ENCODE peak calls at places on chromosome 1, in seven cellular contexts. C, O, M, T, S, I and K are unnamed samples. For H3K4me1, the result is how much of the 10 kb centered on the place peaks cover.

GRCh38 chr1:215475719-215476525 is 91.2 kb upstream of the KCTD3 start:
- DNase-seq in S (no peak), T (no peak), I (no peak), M (no peak), C (no peak), O (no peak), K (no peak)

GRCh38 chr1:227741166-227741870 is 6.1 kb downstream of the SNAP47 start:
- DNase-seq in I (no peak), C (no peak), M (no peak), T (no peak), O (no peak), S (no peak), K (no peak)

GRCh38 chr1:176111835-176112234 is 95.3 kb downstream of the COP1 start:
- DNase-seq in T (no peak), S (no peak), O (no peak), I (no peak), C (no peak), M (no peak), K (no peak)

GRCh38 chr1:204190212-204191211 is 5.8 kb downstream of the KISS1 start:
- DNase-seq in I (peak), O (peak), S (peak), C (no peak), T (no peak), M (no peak), K (no peak)

GRCh38 chr1:30645807-30646206 is 77.6 kb downstream of the MATN1 start:
- DNase-seq in O (no peak), C (no peak), M (no peak), I (no peak), S (no peak), T (peak), K (no peak)

GRCh38 chr1:72037745-72038343 is 244.5 kb downstream of the NEGR1 start:
- DNase-seq in C (no peak), M (no peak), I (no peak), S (peak), O (peak), T (peak), K (peak)

GRCh38 chr1:220786337-220787068 is at the start of gene MTARC1:
- DNase-seq in M (no peak), S (no peak), O (peak), T (no peak), C (peak), I (peak), K (peak)

GRCh38 chr1:223811634-223812101 is 34.1 kb downstream of the TP53BP2 start:
- DNase-seq in O (peak), C (peak), T (peak), S (peak), M (no peak), I (no peak), K (no peak)

GRCh38 chr1:107896946-107897345 is 68.0 kb downstream of the VAV3 start:
- DNase-seq in O (no peak), T (no peak), M (no peak), I (no peak), S (no peak), C (no peak), K (no peak)
- H3K9ac ChIP-seq in O (no peak), T (no peak), M (no peak), I (no peak), S (no peak), C (no peak), K (no peak)

DNA sequence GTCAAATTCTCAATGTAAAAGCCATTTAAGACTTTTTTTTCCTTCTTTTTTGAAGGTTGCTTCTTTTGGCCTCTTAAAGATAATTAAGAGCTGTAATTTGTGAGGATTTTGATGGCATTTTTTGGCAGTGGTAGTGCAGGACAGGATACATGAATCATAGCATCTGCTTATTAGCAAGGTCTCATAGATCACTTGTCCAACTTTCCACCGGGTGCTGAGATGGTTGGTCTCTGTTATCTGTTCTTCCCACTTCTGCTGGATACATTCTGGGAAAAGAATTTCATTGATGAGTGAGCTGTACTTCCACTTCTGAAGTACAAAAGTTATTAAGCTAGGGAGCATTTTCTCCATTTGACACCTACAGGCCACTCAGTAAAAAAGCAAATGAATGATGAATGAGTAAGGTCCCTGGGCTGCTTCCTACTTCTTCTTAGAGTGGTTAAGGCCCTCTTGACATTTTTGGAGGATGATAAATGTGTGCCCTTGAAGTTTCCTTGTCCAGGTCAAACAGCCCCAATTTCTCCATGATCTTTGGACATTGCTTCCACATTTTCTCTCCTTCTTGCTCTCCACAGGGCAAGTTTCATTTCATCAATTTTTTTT is 100.6 kb downstream of the ROR1 start:
- DNase-seq in C (no peak), S (no peak), T (no peak), M (no peak), O (no peak), I (no peak), K (no peak)
- H3K4me1 ChIP-seq in C (under half), S (under half), T (under half), M (under half), O (under half), I (under half), K (under half)

DNA sequence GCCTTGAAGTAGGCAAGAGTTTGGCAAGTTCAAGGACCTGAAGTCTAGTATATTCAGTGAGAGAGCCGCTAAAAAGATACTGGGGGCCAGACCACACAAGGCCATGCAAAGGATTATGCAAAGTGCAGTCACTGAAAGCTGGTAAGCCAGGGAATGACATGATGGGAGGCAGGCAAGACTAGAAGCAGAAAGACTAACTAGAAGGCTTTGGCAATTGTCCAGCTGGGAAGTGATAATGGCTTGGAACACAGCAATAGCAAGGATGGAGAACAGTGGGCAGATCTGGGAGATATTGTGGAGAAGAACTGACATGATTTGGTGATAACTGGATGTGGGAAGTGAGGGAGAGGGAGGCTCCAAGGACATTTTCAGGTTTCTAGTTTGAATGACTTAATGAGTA is 85.7 kb downstream of the TM2D1 start:
- DNase-seq in M (no peak), S (no peak), I (no peak), T (no peak), C (no peak), O (no peak), K (no peak)
- TF ChIP-seq YY1 in M (no peak), S (no peak), I (no peak), T (no peak), C (no peak), O (no peak), K (no peak)

GRCh38 chr1:24151175-24151533 is 8.2 kb upstream of the IL22RA1 start:
- DNase-seq in S (no peak), I (peak), O (peak), C (no peak), T (no peak), M (no peak), K (peak)

GRCh38 chr1:24147194-24147593 is 4.3 kb upstream of the IL22RA1 start:
- DNase-seq in S (no peak), I (no peak), C (no peak), M (no peak), T (no peak), O (no peak), K (no peak)

GRCh38 chr1:24152631-24153494 is 9.9 kb upstream of the IL22RA1 start:
- DNase-seq in O (no peak), S (no peak), M (no peak), I (no peak), T (no peak), C (no peak), K (no peak)

GRCh38 chr1:24149854-24150227 is 6.9 kb upstream of the IL22RA1 start:
- DNase-seq in C (no peak), T (peak), I (no peak), M (no peak), O (no peak), S (peak), K (no peak)

GRCh38 chr1:24150228-24151174 is 7.6 kb upstream of the IL22RA1 start:
- DNase-seq in T (peak), C (peak), M (peak), O (peak), S (peak), I (peak), K (peak)
- H3K9ac ChIP-seq in T (peak), C (peak), M (no peak), O (peak), S (peak), I (peak), K (peak)

GRCh38 chr1:19644422-19644760 is 280 bp downstream of the NBL1 start:
- DNase-seq in M (no peak), I (no peak), T (no peak), C (peak), S (no peak), O (no peak), K (no peak)
- H3K4me1 ChIP-seq in M (under half), I (under half), T (half or more), C (under half), S (under half), O (under half), K (under half)

GRCh38 chr1:68347415-68347814 is 102.3 kb downstream of the RPE65 start:
- DNase-seq in C (no peak), T (no peak), O (no peak), I (no peak), M (peak), S (no peak), K (no peak)

GRCh38 chr1:68344208-68344607 is 105.5 kb downstream of the RPE65 start:
- DNase-seq in O (no peak), C (no peak), I (no peak), S (no peak), M (no peak), T (no peak), K (no peak)

GRCh38 chr1:68340951-68341350 is 108.6 kb upstream of the WLS start:
- DNase-seq in T (no peak), M (no peak), O (no peak), S (no peak), I (no peak), C (no peak), K (no peak)

DNA sequence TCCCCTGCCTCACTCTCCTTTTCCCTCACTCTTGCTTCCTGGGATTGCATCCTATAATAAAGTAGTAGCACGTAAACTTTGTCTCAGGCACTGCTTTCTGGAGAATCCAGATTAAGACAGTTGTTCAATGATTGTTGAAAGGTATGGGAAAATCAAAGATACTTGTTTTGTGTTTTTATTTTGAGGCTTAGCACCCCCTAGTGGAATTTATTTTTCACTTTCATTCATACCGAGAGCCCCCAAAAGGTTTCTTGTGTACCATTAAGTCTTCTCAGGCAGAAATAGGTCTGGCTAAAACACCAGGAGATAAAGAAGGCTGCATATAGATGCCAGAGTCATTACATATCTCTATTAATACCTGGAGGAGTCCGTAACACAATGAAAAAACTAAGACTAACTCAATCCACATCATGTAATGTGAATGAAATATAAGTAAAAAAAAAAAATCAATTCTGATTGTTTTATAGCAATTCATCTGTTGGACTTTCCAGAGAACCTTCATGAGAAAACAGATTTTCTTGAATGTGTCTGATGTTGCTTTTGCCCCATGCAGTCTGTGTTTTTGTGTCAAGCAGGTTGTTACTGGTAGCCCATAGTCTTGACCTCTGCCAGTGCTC is 103.5 kb downstream of the RPE65 start:
- DNase-seq in I (no peak), M (no peak), O (peak), S (peak), C (peak), T (peak), K (peak)
- TF ChIP-seq YY1 in I (no peak), M (no peak), O (no peak), S (no peak), C (no peak), T (no peak), K (no peak)

GRCh38 chr1:154931940-154932487 is 4.5 kb downstream of the PMVK start:
- DNase-seq in M (no peak), C (no peak), T (peak), I (no peak), S (no peak), O (peak), K (no peak)
- H3K9ac ChIP-seq in M (no peak), C (no peak), T (peak), I (no peak), S (peak), O (peak), K (no peak)

GRCh38 chr1:3190256-3191041 is 121.4 kb downstream of the PRDM16 start:
- DNase-seq in I (no peak), C (no peak), O (no peak), M (no peak), S (no peak), T (no peak), K (no peak)

GRCh38 chr1:3194760-3195479 is 125.9 kb downstream of the PRDM16 start:
- DNase-seq in M (no peak), O (no peak), I (no peak), C (no peak), S (no peak), T (no peak), K (no peak)

GRCh38 chr1:3193811-3194210 is 124.8 kb downstream of the PRDM16 start:
- DNase-seq in I (no peak), S (no peak), T (no peak), M (no peak), O (no peak), C (no peak), K (no peak)

GRCh38 chr1:3192359-3192758 is 123.4 kb downstream of the PRDM16 start:
- DNase-seq in I (no peak), T (no peak), S (no peak), O (peak), C (no peak), M (no peak), K (no peak)

DNA sequence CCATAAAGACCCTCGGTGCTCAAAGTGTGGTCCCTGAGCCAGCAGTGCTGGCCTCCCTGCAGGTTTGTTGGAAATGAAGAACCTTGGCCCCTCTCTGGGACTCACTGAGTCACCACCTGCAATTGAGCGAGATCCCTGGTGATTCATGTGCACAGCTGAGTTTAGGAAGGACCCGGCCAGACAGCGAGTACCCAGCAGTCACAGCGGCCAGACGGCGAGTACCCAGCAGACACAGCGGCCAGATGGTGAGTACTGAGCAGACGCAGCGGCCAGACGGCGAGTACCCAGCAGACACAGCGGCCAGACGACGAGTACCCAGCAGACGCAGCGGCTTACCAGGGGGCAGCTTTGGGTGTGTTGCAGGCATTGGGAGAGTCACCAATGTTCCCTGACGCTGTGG is 123.8 kb downstream of the PRDM16 start:
- DNase-seq in T (no peak), I (no peak), M (no peak), O (peak), S (peak), C (no peak), K (no peak)
- H3K4me1 ChIP-seq in T (under half), I (under half), M (under half), O (under half), S (under half), C (under half), K (under half)

GRCh38 chr1:18913065-18913502 is 10.7 kb upstream of the ALDH4A1 start:
- DNase-seq in I (peak), T (peak), C (peak), O (peak), S (peak), M (no peak), K (peak)
- TF ChIP-seq YY1 in I (peak), T (no peak), C (no peak), O (peak), S (no peak), M (peak), K (no peak)